ENCODE peak calls at places on chromosomes 6 and 20, in four cellular contexts. D, Y, Z and F are unnamed samples. For H3K36me3, the result is how much of the 10 kb centered on the place peaks cover.

GRCh38 chr6:111731404-111732195 is 125.9 kb upstream of the TRAF3IP2 start:
- DNase-seq in Y (no peak), D (no peak), Z (no peak), F (no peak)

GRCh38 chr20:54165014-54165413 is 8.8 kb downstream of the CYP24A1 start:
- DNase-seq in Z (no peak), Y (no peak), D (no peak), F (no peak)

GRCh38 chr6:30814137-30815084 is 69.9 kb upstream of the DDR1 start:
- DNase-seq in Y (no peak), Z (no peak), D (peak), F (peak)

GRCh38 chr6:125154184-125155135 is 887 bp downstream of the TPD52L1 start:
- DNase-seq in Y (peak), D (peak), Z (peak), F (peak)

GRCh38 chr20:4833074-4833473 is 111.4 kb downstream of the PRND start:
- DNase-seq in Z (no peak), D (no peak), Y (no peak), F (no peak)

GRCh38 chr6:128713461-128713860 is 169.5 kb upstream of the LAMA2 start:
- DNase-seq in Y (no peak), D (no peak), Z (no peak), F (no peak)

GRCh38 chr6:29747688-29748250 is 24.5 kb downstream of the HLA-F start:
- DNase-seq in Y (no peak), D (no peak), Z (no peak), F (no peak)

GRCh38 chr6:136125585-136125984 is 124.5 kb downstream of the MTFR2 start:
- DNase-seq in Z (no peak), Y (no peak), D (no peak), F (no peak)

GRCh38 chr6:37456816-37457560 is 24.0 kb downstream of the CMTR1 start:
- DNase-seq in D (no peak), Z (no peak), Y (no peak), F (peak)

GRCh38 chr6:33147807-33148666 is 44.2 kb downstream of the COL11A2 start:
- DNase-seq in D (no peak), Z (no peak), Y (peak), F (no peak)

GRCh38 chr6:50520325-50520724 is 193.0 kb upstream of the TFAP2D start:
- DNase-seq in D (no peak), Z (no peak), Y (no peak), F (no peak)

GRCh38 chr6:72894091-72894490 is 272.2 kb downstream of the KCNQ5 start:
- DNase-seq in Y (no peak), D (no peak), Z (no peak), F (no peak)

GRCh38 chr20:46568570-46569129 is 18.2 kb upstream of the OCSTAMP start:
- DNase-seq in Y (peak), D (peak), Z (peak), F (peak)

GRCh38 chr6:110980648-110981047 is 1.2 kb upstream of the RPF2 start:
- DNase-seq in Y (no peak), D (no peak), Z (no peak), F (no peak)

GRCh38 chr20:57654363-57654997 is 34.3 kb upstream of the ZBP1 start:
- DNase-seq in Y (peak), D (peak), Z (peak), F (peak)

GRCh38 chr6:35429463-35429862 is 22.7 kb upstream of the FANCE start:
- DNase-seq in Z (no peak), D (no peak), Y (no peak), F (no peak)

GRCh38 chr6:14046476-14047068 is 71.0 kb upstream of the CD83 start:
- DNase-seq in Y (peak), Z (no peak), D (peak), F (no peak)

GRCh38 chr20:62051166-62051900 is 14.3 kb downstream of the TAF4 start:
- DNase-seq in Z (no peak), Y (no peak), D (no peak), F (no peak)

GRCh38 chr6:52417675-52418111 is 2.4 kb upstream of the EFHC1 start:
- DNase-seq in D (no peak), Z (no peak), Y (peak), F (no peak)

GRCh38 chr6:132713355-132714134 is at the start of gene VNN1:
- DNase-seq in Y (no peak), D (peak), Z (peak), F (no peak)

GRCh38 chr20:32285621-32286334 is 8.3 kb downstream of the KIF3B start:
- DNase-seq in Y (no peak), D (peak), Z (no peak), F (no peak)

GRCh38 chr6:20906938-20907337 is 372.7 kb downstream of the CDKAL1 start:
- DNase-seq in Y (no peak), Z (no peak), D (no peak), F (no peak)

GRCh38 chr6:99458319-99458718 is 33.2 kb upstream of the PNISR start:
- DNase-seq in Z (no peak), D (no peak), Y (peak), F (no peak)

GRCh38 chr20:10603971-10604864 is 69.6 kb downstream of the JAG1 start:
- DNase-seq in D (peak), Z (peak), Y (peak), F (peak)

GRCh38 chr6:148358196-148358785 is 15.7 kb downstream of the SASH1 start:
- DNase-seq in Z (no peak), D (no peak), Y (no peak), F (peak)

GRCh38 chr6:158040051-158040803 is 58.6 kb downstream of the SYNJ2 start:
- DNase-seq in Z (no peak), D (no peak), Y (peak), F (peak)

GRCh38 chr6:166592818-166593217 is 6.3 kb upstream of the RAMACL start:
- DNase-seq in Z (no peak), Y (no peak), D (no peak), F (no peak)

GRCh38 chr6:76697585-76697984 is 625.1 kb upstream of the IMPG1 start:
- DNase-seq in D (no peak), Z (no peak), Y (no peak), F (no peak)

GRCh38 chr6:125009578-125009977 is 47.3 kb downstream of the RNF217 start:
- DNase-seq in Y (no peak), D (no peak), Z (no peak), F (no peak)

GRCh38 chr20:48783533-48784272 is 44.1 kb downstream of the PREX1 start:
- DNase-seq in D (no peak), Z (no peak), Y (no peak), F (no peak)

GRCh38 chr6:147201885-147202515 is 2.2 kb upstream of the STXBP5 start:
- DNase-seq in Y (peak), D (peak), Z (no peak), F (no peak)

GRCh38 chr6:166222631-166223030 is 55.0 kb upstream of the TBXT start:
- DNase-seq in D (no peak), Y (no peak), Z (no peak), F (no peak)

GRCh38 chr20:48159156-48159971 is 374.1 kb upstream of the SULF2 start:
- DNase-seq in Z (no peak), D (no peak), Y (no peak), F (no peak)

GRCh38 chr20:21286775-21287174 is 16.4 kb upstream of the XRN2 start:
- DNase-seq in Y (peak), D (no peak), Z (no peak), F (no peak)

GRCh38 chr6:104326173-104327001 is 533.3 kb downstream of the HACE1 start:
- DNase-seq in Y (no peak), Z (no peak), D (no peak), F (no peak)

GRCh38 chr20:13517801-13518200 is 120.9 kb downstream of the TASP1 start:
- DNase-seq in Z (no peak), D (no peak), Y (no peak), F (no peak)

GRCh38 chr6:41698350-41698781 is 37.0 kb downstream of the TFEB start:
- DNase-seq in D (no peak), Z (no peak), Y (no peak), F (no peak)

GRCh38 chr6:87697581-87698552 is 4.2 kb downstream of the AKIRIN2 start:
- DNase-seq in Z (no peak), Y (no peak), D (no peak), F (no peak)

GRCh38 chr6:28266962-28267694 is at the start of gene ZSCAN26:
- DNase-seq in Z (peak), Y (peak), D (peak), F (peak)
- TF ChIP-seq POLR2A in Z (peak), Y (peak), D (peak), F (peak)

GRCh38 chr6:24537771-24538385 is 43.1 kb downstream of the ALDH5A1 start:
- DNase-seq in Z (no peak), D (no peak), Y (no peak), F (no peak)
- H3K36me3 ChIP-seq in Z (under half), D (under half), Y (under half), F (under half)

GRCh38 chr6:26197736-26198625 is 110.8 kb downstream of the HFE start:
- DNase-seq in Y (peak), Z (no peak), D (peak), F (peak)
- TF ChIP-seq POLR2A in Y (peak), Z (no peak), D (no peak), F (no peak)

GRCh38 chr20:44494681-44495080 is 19.0 kb downstream of the TTPAL start:
- DNase-seq in Y (no peak), D (no peak), Z (no peak), F (no peak)

GRCh38 chr20:44491635-44492395 is 16.1 kb downstream of the TTPAL start:
- DNase-seq in D (peak), Z (no peak), Y (no peak), F (no peak)

GRCh38 chr20:44495802-44496481 is 20.3 kb downstream of the TTPAL start:
- DNase-seq in D (no peak), Z (no peak), Y (no peak), F (peak)

GRCh38 chr20:44495257-44495656 is 19.6 kb downstream of the TTPAL start:
- DNase-seq in D (no peak), Z (no peak), Y (peak), F (no peak)

GRCh38 chr20:44494266-44494665 is 18.6 kb downstream of the TTPAL start:
- DNase-seq in D (no peak), Y (no peak), Z (no peak), F (no peak)
- H3K36me3 ChIP-seq in D (under half), Y (under half), Z (half or more), F (under half)

DNA sequence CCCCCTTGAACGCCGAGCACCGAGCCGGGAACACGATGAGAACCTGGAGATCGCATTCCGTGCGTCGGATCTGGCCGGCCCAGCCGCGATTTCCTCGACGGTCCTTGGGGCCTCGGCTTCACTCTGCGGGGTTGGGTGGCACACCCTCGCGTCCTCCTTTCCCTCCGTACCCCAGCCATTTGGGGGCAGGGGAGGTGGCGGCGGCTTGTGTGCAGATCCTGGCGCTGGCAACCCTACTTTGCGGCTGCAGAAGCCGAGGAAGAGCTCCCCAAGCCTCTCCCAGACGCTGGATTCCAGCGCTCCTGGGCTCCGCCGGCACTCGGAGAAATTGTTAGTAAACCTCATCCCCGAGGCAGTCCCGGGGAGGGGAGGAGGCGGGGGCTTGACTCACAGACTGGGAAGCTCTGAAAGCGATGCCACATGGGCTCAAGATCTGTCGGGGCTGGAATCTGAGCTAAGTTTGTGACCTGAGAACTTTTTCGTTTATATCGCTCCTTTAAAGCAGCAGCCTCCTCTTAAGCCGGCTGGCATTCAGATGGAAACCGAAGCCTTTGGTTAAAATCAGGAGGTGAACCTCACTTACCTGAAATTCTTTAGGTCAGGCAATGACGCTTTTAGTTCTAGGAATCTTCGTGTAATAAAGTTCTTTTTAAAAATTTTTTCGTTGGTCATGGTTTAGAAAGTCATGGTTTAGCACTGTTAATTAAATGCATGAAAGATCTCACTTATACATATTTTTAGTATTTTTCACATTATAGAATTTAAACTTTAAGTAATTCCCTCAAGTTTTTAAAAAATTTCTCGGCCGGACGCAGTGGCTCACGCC is 850 bp downstream of the DSE start:
- DNase-seq in Y (no peak), Z (peak), D (peak), F (peak)
- TF ChIP-seq POLR2A in Y (no peak), Z (no peak), D (no peak), F (peak)

GRCh38 chr6:89679215-89680120 is 40.9 kb upstream of the LYRM2 start:
- DNase-seq in Y (no peak), Z (no peak), D (no peak), F (no peak)

GRCh38 chr6:89675949-89676753 is 37.6 kb upstream of the LYRM2 start:
- DNase-seq in Y (no peak), Z (no peak), D (no peak), F (no peak)

GRCh38 chr6:89680150-89680549 is 41.6 kb upstream of the LYRM2 start:
- DNase-seq in Y (no peak), D (no peak), Z (no peak), F (no peak)

GRCh38 chr6:89680551-89680950 is 42.0 kb upstream of the LYRM2 start:
- DNase-seq in Y (no peak), D (no peak), Z (no peak), F (no peak)

DNA sequence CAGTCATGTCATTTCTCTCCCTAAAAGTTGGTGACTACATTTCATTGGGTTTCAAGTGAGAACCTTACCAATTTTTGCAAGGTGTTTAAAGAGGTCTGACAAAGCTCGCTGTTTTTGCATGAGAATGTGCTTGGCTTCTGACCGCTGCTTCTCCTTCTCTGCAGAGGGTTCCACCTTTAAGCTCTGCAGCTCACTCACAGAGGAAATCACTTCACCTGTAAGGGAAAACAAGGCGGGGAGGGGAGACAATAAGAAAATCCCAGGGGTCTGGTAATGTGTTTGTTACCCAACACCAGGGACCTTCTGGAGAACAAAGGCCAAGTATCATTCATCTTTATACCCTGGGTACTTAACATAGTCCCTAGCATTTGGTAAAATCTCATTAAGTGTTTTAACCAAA is 40.0 kb upstream of the LYRM2 start:
- DNase-seq in Z (no peak), Y (no peak), D (no peak), F (no peak)
- H3K36me3 ChIP-seq in Z (half or more), Y (under half), D (half or more), F (under half)